ENCODE peak calls at places on chromosome 10, in seven cellular contexts. V is astrocyte, Z is fibroblast of mammary gland, G is tibial nerve, S is astrocyte of the cerebellum, X is GM13977, U is body of pancreas. E is an unnamed sample.

GRCh38 chr10:8238989-8239388 is 184.5 kb downstream of the GATA3 start:
- DNase-seq in V (no peak), Z (no peak), G (no peak), S (no peak), X (no peak), U (no peak), E (no peak)

GRCh38 chr10:34904191-34904590 is 89.1 kb upstream of the PARD3 start:
- DNase-seq in V (no peak), Z (no peak), G (no peak), S (no peak), X (no peak), U (no peak), E (no peak)

GRCh38 chr10:29618341-29619171 is 16.2 kb downstream of the SVIL start:
- DNase-seq in V (no peak), Z (peak; percentile 72), G (no peak), S (no peak), X (no peak), U (peak; percentile 57), E (peak; percentile 75)

GRCh38 chr10:75407716-75408511 is 6.3 kb upstream of the ZNF503 start:
- DNase-seq in V (no peak), Z (peak; percentile 28), G (no peak), S (no peak), X (peak; percentile 38), U (peak; percentile 35), E (no peak)

GRCh38 chr10:58590152-58590551 is 77.5 kb downstream of the BICC1 start:
- DNase-seq in V (peak; percentile 99), Z (peak; percentile 98), G (no peak), S (peak; percentile 88), X (no peak), U (no peak), E (peak; percentile 87)

GRCh38 chr10:50385610-50386009 is 134.3 kb upstream of the ASAH2 start:
- DNase-seq in V (no peak), Z (peak; percentile 49), G (peak; percentile 65), S (no peak), X (no peak), U (no peak), E (peak; percentile 74)

GRCh38 chr10:22335204-22335956 is 9.9 kb upstream of the SPAG6 start:
- DNase-seq in V (peak; percentile 37), Z (peak; percentile 71), G (no peak), S (no peak), X (peak; percentile 90), U (peak; percentile 52), E (no peak)

GRCh38 chr10:27599546-27599945 is 95.4 kb downstream of the RAB18 start:
- DNase-seq in V (no peak), Z (no peak), G (no peak), S (no peak), X (no peak), U (no peak), E (no peak)

GRCh38 chr10:84184517-84184916 is 9.8 kb upstream of the CDHR1 start:
- DNase-seq in V (no peak), Z (no peak), G (no peak), S (no peak), X (no peak), U (no peak), E (peak; percentile 27)

GRCh38 chr10:35723992-35724391 is 81.9 kb upstream of the FZD8 start:
- DNase-seq in V (no peak), Z (peak; percentile 28), G (no peak), S (no peak), X (no peak), U (no peak), E (no peak)

GRCh38 chr10:47360419-47361040 is 12.4 kb downstream of the RBP3 start:
- DNase-seq in V (no peak), Z (no peak), G (no peak), S (no peak), X (no peak), U (no peak), E (no peak)

GRCh38 chr10:58517071-58517470 is 4.4 kb downstream of the BICC1 start:
- DNase-seq in V (no peak), Z (no peak), G (no peak), S (no peak), X (no peak), U (no peak), E (no peak)

GRCh38 chr10:12212454-12212853 is 16.5 kb downstream of the CDC123 start:
- DNase-seq in V (no peak), Z (no peak), G (no peak), S (no peak), X (no peak), U (no peak), E (no peak)

GRCh38 chr10:120828940-120829339 is 22.2 kb upstream of the WDR11 start:
- DNase-seq in V (no peak), Z (no peak), G (no peak), S (no peak), X (no peak), U (no peak), E (no peak)

GRCh38 chr10:71086439-71087080 is 125.8 kb upstream of the UNC5B start:
- DNase-seq in V (no peak), Z (no peak), G (no peak), S (no peak), X (no peak), U (no peak), E (no peak)

GRCh38 chr10:6402960-6403359 is 177.1 kb downstream of the PRKCQ start:
- DNase-seq in V (no peak), Z (no peak), G (no peak), S (no peak), X (no peak), U (no peak), E (no peak)

GRCh38 chr10:6405713-6406112 is 174.4 kb downstream of the PRKCQ start:
- DNase-seq in V (no peak), Z (no peak), G (no peak), S (no peak), X (no peak), U (no peak), E (no peak)

GRCh38 chr10:6402349-6402709 is 177.7 kb downstream of the PRKCQ start:
- DNase-seq in V (no peak), Z (no peak), G (no peak), S (no peak), X (no peak), U (no peak), E (no peak)

GRCh38 chr10:6406220-6407033 is 173.6 kb downstream of the PRKCQ start:
- DNase-seq in V (peak; percentile 20), Z (peak; percentile 46), G (no peak), S (peak; percentile 19), X (peak; percentile 42), U (no peak), E (peak; percentile 46)

DNA sequence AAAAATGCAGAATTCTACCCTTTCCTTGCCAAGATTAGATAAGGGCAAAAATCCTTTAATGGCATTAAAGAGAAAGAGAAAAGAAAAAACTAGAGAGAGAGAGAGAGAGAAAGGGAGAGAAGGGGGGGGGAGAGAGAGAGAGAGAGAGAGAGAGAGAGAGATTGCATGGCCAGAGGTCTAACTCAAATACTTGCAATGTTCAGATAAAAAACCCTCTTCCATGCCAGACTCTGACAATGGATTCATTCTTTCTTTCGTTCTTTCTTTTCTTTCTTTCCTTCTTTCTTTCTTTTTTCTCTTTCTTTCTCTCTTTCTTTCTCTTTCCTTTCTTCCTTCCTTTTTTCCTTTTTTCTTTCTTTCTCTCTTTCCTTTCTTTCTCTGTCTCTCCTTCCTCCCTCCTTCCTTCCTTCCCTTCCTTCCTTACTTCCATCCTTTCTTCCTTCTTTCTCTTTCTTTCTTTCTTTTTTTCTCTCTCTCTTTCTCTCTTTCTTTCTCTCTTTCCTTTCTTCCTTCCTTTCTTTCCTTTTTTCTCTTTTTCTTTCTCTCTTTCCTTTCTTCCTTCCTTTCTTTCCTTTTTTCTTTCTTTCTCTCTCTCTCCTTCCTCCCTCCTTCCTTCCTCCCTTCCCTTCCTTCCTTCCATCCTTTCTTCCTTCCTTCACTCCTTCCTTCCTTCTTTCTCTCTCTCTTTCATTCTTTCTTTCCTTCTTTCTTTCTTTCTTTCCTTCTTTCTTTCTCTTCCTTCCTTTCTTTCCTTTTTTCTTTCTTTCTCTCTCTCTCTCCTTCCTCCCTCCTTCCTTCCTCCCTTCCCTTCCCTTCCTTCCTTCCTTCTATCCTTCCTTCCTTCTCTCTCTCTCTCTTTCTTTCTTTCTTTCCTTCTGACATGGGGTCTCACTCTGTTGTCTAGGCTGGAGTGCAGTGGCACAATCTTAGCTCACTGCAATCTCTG is 175.7 kb downstream of the PRKCQ start:
- DNase-seq in V (no peak), Z (no peak), G (no peak), S (no peak), X (no peak), U (no peak), E (no peak)
- TF ChIP-seq CTCF in V (no peak), Z (no peak), G (no peak), S (no peak), X (no peak), U (no peak), E (no peak)

DNA sequence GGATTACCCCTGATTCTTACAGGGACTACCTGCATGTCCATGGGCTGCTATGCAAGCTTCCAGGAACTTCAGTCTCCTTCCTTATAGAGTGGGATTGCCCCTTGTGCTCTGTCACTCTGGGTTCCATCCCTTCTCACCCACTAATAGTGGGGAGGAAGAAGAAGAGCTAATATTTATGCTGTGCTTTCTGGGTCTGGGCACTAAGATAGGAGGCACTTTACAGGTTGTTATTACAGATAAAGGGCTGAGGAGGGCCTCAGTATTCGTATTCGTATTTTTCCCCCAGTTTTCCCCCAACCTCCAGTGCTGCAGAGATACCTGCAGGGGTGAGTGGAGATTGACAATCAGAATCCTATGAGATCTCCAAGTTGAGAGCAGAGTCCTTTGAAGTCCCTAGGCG is 14.2 kb downstream of the HK1 start:
- DNase-seq in V (no peak), Z (no peak), G (no peak), S (no peak), X (no peak), U (no peak), E (no peak)
- TF ChIP-seq CTCF in V (no peak), Z (no peak), G (no peak), S (no peak), X (no peak), U (no peak), E (no peak)

GRCh38 chr10:43340619-43341018 is 30.8 kb upstream of the FXYD4 start:
- DNase-seq in V (peak; percentile 59), Z (peak; percentile 29), G (no peak), S (no peak), X (no peak), U (peak; percentile 78), E (peak; percentile 89)
- TF ChIP-seq CTCF in V (no peak), Z (no peak), G (no peak), S (no peak), X (no peak), U (no peak), E (no peak)

GRCh38 chr10:43901302-43901701 is 252.6 kb upstream of the ZNF32 start:
- DNase-seq in V (no peak), Z (no peak), G (no peak), S (no peak), X (no peak), U (no peak), E (no peak)
- TF ChIP-seq CTCF in V (peak; percentile 18), Z (peak; percentile 17), G (no peak), S (peak; percentile 28), X (no peak), U (no peak), E (no peak)